ENCODE peak calls at places on chromosomes 6 and 20, in five cellular contexts. A, G, F, X and Y are unnamed samples. For H3K4me1, the result is how much of the 10 kb centered on the place peaks cover.

GRCh38 chr20:45450097-45450818 is 19.3 kb upstream of the WFDC2 start:
- DNase-seq in A (peak), G (peak), F (peak), X (no peak), Y (peak)

GRCh38 chr6:126721581-126722145 is 381.7 kb downstream of the CENPW start:
- DNase-seq in A (no peak), G (no peak), F (peak), X (no peak), Y (no peak)

GRCh38 chr6:39049575-39050283 is 1.1 kb downstream of the GLP1R start:
- DNase-seq in A (no peak), G (no peak), F (no peak), X (no peak), Y (no peak)

GRCh38 chr6:53866231-53866630 is 71.4 kb downstream of the LRRC1 start:
- DNase-seq in A (no peak), G (no peak), F (peak), X (no peak), Y (no peak)

GRCh38 chr6:125748534-125749111 is 809 bp upstream of the HEY2 start:
- DNase-seq in A (no peak), G (no peak), F (peak), X (no peak), Y (no peak)

GRCh38 chr20:62267543-62267942 is 29.2 kb downstream of the OSBPL2 start:
- DNase-seq in A (no peak), G (no peak), F (no peak), X (no peak), Y (no peak)

GRCh38 chr6:147392917-147393625 is 115.4 kb upstream of the SAMD5 start:
- DNase-seq in A (no peak), G (no peak), F (no peak), X (no peak), Y (no peak)

GRCh38 chr6:137808836-137809315 is 58.2 kb upstream of the TNFAIP3 start:
- DNase-seq in A (no peak), G (no peak), F (no peak), X (no peak), Y (no peak)

GRCh38 chr6:131976545-131977061 is 25.4 kb upstream of the CCN2 start:
- DNase-seq in A (no peak), G (no peak), F (peak), X (no peak), Y (no peak)

GRCh38 chr20:35561671-35562070 is 19.8 kb downstream of the ERGIC3 start:
- DNase-seq in A (no peak), G (no peak), F (no peak), X (no peak), Y (no peak)

GRCh38 chr20:49433387-49433786 is 49.1 kb downstream of the KCNB1 start:
- DNase-seq in A (no peak), G (no peak), F (no peak), X (no peak), Y (no peak)

GRCh38 chr6:64256483-64256882 is 620.9 kb downstream of the PHF3 start:
- DNase-seq in A (no peak), G (no peak), F (no peak), X (no peak), Y (no peak)

GRCh38 chr20:34017610-34018009 is 23.9 kb downstream of the RALY start:
- DNase-seq in A (no peak), G (no peak), F (peak), X (no peak), Y (no peak)

GRCh38 chr6:35051393-35051792 is 89.7 kb downstream of the TCP11 start:
- DNase-seq in A (no peak), G (no peak), F (no peak), X (no peak), Y (no peak)

GRCh38 chr6:35050988-35051330 is 90.2 kb downstream of the TCP11 start:
- DNase-seq in A (no peak), G (no peak), F (no peak), X (no peak), Y (no peak)

GRCh38 chr6:35053701-35054100 is 87.4 kb downstream of the TCP11 start:
- DNase-seq in A (no peak), G (no peak), F (no peak), X (no peak), Y (no peak)

GRCh38 chr6:35052694-35053565 is 88.2 kb downstream of the TCP11 start:
- DNase-seq in A (peak), G (no peak), F (peak), X (no peak), Y (peak)

GRCh38 chr6:35051997-35052583 is 89.0 kb downstream of the TCP11 start:
- DNase-seq in A (no peak), G (no peak), F (no peak), X (no peak), Y (no peak)
- H3K4me1 ChIP-seq in A (under half), G (under half), F (under half), X (under half), Y (under half)

GRCh38 chr20:63572788-63573738 is 976 bp downstream of the HELZ2 start:
- DNase-seq in A (no peak), G (peak), F (no peak), X (no peak), Y (no peak)
- TF ChIP-seq CTCF in A (no peak), G (peak), F (peak), X (no peak), Y (no peak)

DNA sequence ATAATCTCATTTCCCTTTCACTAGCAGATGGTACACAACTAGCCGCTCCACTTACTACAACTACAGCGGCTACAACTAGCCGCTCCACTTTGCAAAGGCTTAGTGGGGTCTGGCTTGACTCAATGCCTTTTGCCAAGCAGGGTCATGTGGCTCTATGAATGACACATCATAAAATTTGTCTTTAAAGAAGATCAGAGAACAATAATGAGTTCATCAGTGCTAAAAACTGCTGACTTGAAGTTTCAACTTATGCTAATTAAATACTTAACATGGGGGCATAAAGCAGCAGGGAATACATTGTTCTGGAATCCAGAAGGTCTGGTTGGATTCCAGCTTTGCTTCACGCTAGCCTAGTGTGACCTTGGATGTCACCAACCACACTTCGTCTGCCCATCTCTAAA is 2.0 kb upstream of the MICAL1 start:
- DNase-seq in A (no peak), G (no peak), F (no peak), X (no peak), Y (no peak)
- H3K4me1 ChIP-seq in A (under half), G (under half), F (under half), X (under half), Y (under half)

GRCh38 chr20:16666272-16666671 is 63.6 kb upstream of the SNRPB2 start:
- DNase-seq in A (no peak), G (no peak), F (no peak), X (no peak), Y (no peak)
- TF ChIP-seq CTCF in A (no peak), G (no peak), F (no peak), X (no peak), Y (no peak)

GRCh38 chr20:17452441-17452840 is 78.7 kb downstream of the BFSP1 start:
- DNase-seq in A (no peak), G (no peak), F (no peak), X (no peak), Y (no peak)
- H3K4me1 ChIP-seq in A (under half), G (under half), F (under half), X (under half), Y (under half)

DNA sequence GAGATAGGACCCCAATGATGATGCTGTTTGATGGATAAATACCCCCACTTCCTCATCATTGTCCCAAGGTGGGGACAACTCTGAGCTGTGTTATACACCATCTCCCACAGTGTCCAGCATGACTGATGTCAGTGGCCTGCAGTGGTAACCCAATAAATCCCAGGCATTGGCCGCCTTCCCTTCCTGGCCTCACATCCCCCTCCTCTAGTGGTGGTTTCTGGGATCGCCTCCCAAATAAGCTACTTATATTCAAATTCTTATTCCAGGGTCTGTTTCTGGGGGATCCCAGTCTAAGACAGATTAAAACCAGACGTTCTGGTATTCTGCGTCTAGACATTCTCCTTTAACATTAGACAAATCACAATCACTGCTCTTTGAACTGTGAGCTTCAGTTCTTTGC is 90.6 kb downstream of the SCP2D1 start:
- DNase-seq in A (no peak), G (no peak), F (no peak), X (no peak), Y (no peak)
- TF ChIP-seq CTCF in A (no peak), G (no peak), F (no peak), X (no peak), Y (no peak)